ENCODE peak calls at places on chromosomes 7 and 10, in four cellular contexts. One of them, this sample, is unnamed.
A peak's percentile ranks its signal among the peaks of the same experiment; 100 is the strongest.

GRCh38 chr10:729213-729612 is 39.7 kb upstream of the DIP2C start:
- DNase-seq in HCT116: no peak
- DNase-seq in PC-9: no peak
- DNase-seq in IMR-90: no peak
- DNase-seq in this sample: no peak

GRCh38 chr10:79487296-79488194 is 24.8 kb upstream of the EIF5AL1 start:
- DNase-seq in HCT116: peak; percentile 81
- DNase-seq in PC-9: no peak
- DNase-seq in IMR-90: peak; percentile 66
- DNase-seq in this sample: peak; percentile 90

GRCh38 chr10:72315054-72315453 is 39.7 kb downstream of the DNAJB12 start:
- DNase-seq in HCT116: no peak
- DNase-seq in PC-9: no peak
- DNase-seq in IMR-90: no peak
- DNase-seq in this sample: no peak

GRCh38 chr10:36254191-36254590 is 612.1 kb upstream of the FZD8 start:
- DNase-seq in HCT116: no peak
- DNase-seq in PC-9: no peak
- DNase-seq in IMR-90: peak; percentile 16
- DNase-seq in this sample: peak; percentile 69

GRCh38 chr7:23333671-23334246 is 34.6 kb downstream of the MALSU1 start:
- DNase-seq in HCT116: no peak
- DNase-seq in PC-9: peak; percentile 69
- DNase-seq in IMR-90: peak; percentile 96
- DNase-seq in this sample: peak; percentile 88

GRCh38 chr7:133789951-133790350 is 337.2 kb upstream of the LRGUK start:
- DNase-seq in HCT116: no peak
- DNase-seq in PC-9: no peak
- DNase-seq in IMR-90: peak; percentile 74
- DNase-seq in this sample: no peak

GRCh38 chr10:124237282-124237975 is 144.0 kb upstream of the CHST15 start:
- DNase-seq in HCT116: no peak
- DNase-seq in PC-9: no peak
- DNase-seq in IMR-90: no peak
- DNase-seq in this sample: no peak

GRCh38 chr7:90532231-90532929 is 62.9 kb downstream of the PTTG1IP2 start:
- DNase-seq in HCT116: no peak
- DNase-seq in PC-9: no peak
- DNase-seq in IMR-90: no peak
- DNase-seq in this sample: no peak

GRCh38 chr7:55350281-55350680 is 14.9 kb upstream of the LANCL2 start:
- DNase-seq in HCT116: no peak
- DNase-seq in PC-9: no peak
- DNase-seq in IMR-90: no peak
- DNase-seq in this sample: no peak

GRCh38 chr7:25950488-25951413 is 201.2 kb upstream of the NFE2L3 start:
- DNase-seq in HCT116: peak; percentile 79
- DNase-seq in PC-9: peak; percentile 53
- DNase-seq in IMR-90: peak; percentile 4
- DNase-seq in this sample: peak; percentile 97

GRCh38 chr10:119025336-119025735 is 4.2 kb upstream of the NANOS1 start:
- DNase-seq in HCT116: no peak
- DNase-seq in PC-9: peak; percentile 85
- DNase-seq in IMR-90: peak; percentile 64
- DNase-seq in this sample: peak; percentile 75

GRCh38 chr7:16411391-16411790 is 9.9 kb downstream of the CRPPA start:
- DNase-seq in HCT116: no peak
- DNase-seq in PC-9: peak; percentile 56
- DNase-seq in IMR-90: peak; percentile 35
- DNase-seq in this sample: no peak

GRCh38 chr7:43700059-43700501 is 29.2 kb downstream of the COA1 start:
- DNase-seq in HCT116: peak; percentile 31
- DNase-seq in PC-9: peak; percentile 68
- DNase-seq in IMR-90: peak; percentile 82
- DNase-seq in this sample: peak; percentile 50

GRCh38 chr7:56097700-56098099 is 4.9 kb upstream of the PHKG1 start:
- DNase-seq in HCT116: no peak
- DNase-seq in PC-9: peak; percentile 70
- DNase-seq in IMR-90: peak; percentile 89
- DNase-seq in this sample: no peak

GRCh38 chr10:119686465-119687191 is 35.4 kb downstream of the BAG3 start:
- DNase-seq in HCT116: peak; percentile 75
- DNase-seq in PC-9: peak; percentile 88
- DNase-seq in IMR-90: peak; percentile 89
- DNase-seq in this sample: peak; percentile 87

GRCh38 chr7:68998136-68998535 is 600.1 kb upstream of the AUTS2 start:
- DNase-seq in HCT116: no peak
- DNase-seq in PC-9: no peak
- DNase-seq in IMR-90: no peak
- DNase-seq in this sample: no peak

GRCh38 chr7:157482517-157483120 is 145.8 kb downstream of the DNAJB6 start:
- DNase-seq in HCT116: no peak
- DNase-seq in PC-9: no peak
- DNase-seq in IMR-90: no peak
- DNase-seq in this sample: no peak

GRCh38 chr10:128763588-128763987 is 637.4 kb upstream of the MKI67 start:
- DNase-seq in HCT116: no peak
- DNase-seq in PC-9: no peak
- DNase-seq in IMR-90: no peak
- DNase-seq in this sample: no peak

GRCh38 chr10:89332092-89332633 is 4.4 kb downstream of the IFIT3 start:
- DNase-seq in HCT116: no peak
- DNase-seq in PC-9: no peak
- DNase-seq in IMR-90: peak; percentile 78
- DNase-seq in this sample: no peak

GRCh38 chr10:86899128-86899527 is 58.3 kb downstream of the MMRN2 start:
- DNase-seq in HCT116: no peak
- DNase-seq in PC-9: no peak
- DNase-seq in IMR-90: no peak
- DNase-seq in this sample: peak; percentile 48

GRCh38 chr10:118835682-118836326 is 81.0 kb upstream of the CACUL1 start:
- DNase-seq in HCT116: peak; percentile 92
- DNase-seq in PC-9: peak; percentile 90
- DNase-seq in IMR-90: no peak
- DNase-seq in this sample: no peak

GRCh38 chr7:28807396-28807994 is 150.6 kb downstream of the TRIL start:
- DNase-seq in HCT116: no peak
- DNase-seq in PC-9: no peak
- DNase-seq in IMR-90: no peak
- DNase-seq in this sample: no peak

GRCh38 chr7:134443396-134444070 is 15.4 kb downstream of the AKR1B1 start:
- DNase-seq in HCT116: no peak
- DNase-seq in PC-9: no peak
- DNase-seq in IMR-90: no peak
- DNase-seq in this sample: no peak

GRCh38 chr10:116891208-116891607 is 41.9 kb downstream of the ENO4 start:
- DNase-seq in HCT116: no peak
- DNase-seq in PC-9: no peak
- DNase-seq in IMR-90: peak; percentile 94
- DNase-seq in this sample: peak; percentile 88

GRCh38 chr7:30562498-30562897 is 32.2 kb upstream of the GARS1 start:
- DNase-seq in HCT116: no peak
- DNase-seq in PC-9: no peak
- DNase-seq in IMR-90: peak; percentile 73
- DNase-seq in this sample: peak; percentile 78

GRCh38 chr10:26981232-26981631 is 119.1 kb downstream of the ANKRD26 start:
- DNase-seq in HCT116: no peak
- DNase-seq in PC-9: no peak
- DNase-seq in IMR-90: no peak
- DNase-seq in this sample: no peak

GRCh38 chr10:11845113-11845512 is 22.0 kb downstream of the PROSER2 start:
- DNase-seq in HCT116: no peak
- DNase-seq in PC-9: no peak
- DNase-seq in IMR-90: no peak
- DNase-seq in this sample: no peak

GRCh38 chr7:1064581-1064980 is 20.2 kb downstream of the GPR146 start:
- DNase-seq in HCT116: no peak
- DNase-seq in PC-9: no peak
- DNase-seq in IMR-90: no peak
- DNase-seq in this sample: no peak
- H3K4me1 ChIP-seq in HCT116: peaks cover 2% of the 10 kb centered on the region
- H3K4me1 ChIP-seq in PC-9: no peaks in the 10 kb centered on the region
- H3K4me1 ChIP-seq in IMR-90: peaks cover 4% of the 10 kb centered on the region
- H3K4me1 ChIP-seq in this sample: peaks cover 11% of the 10 kb centered on the region

GRCh38 chr7:106890952-106891351 is 25.9 kb downstream of the PIK3CG start:
- DNase-seq in HCT116: no peak
- DNase-seq in PC-9: no peak
- DNase-seq in IMR-90: no peak
- DNase-seq in this sample: no peak

GRCh38 chr7:106888204-106888603 is 23.1 kb downstream of the PIK3CG start:
- DNase-seq in HCT116: no peak
- DNase-seq in PC-9: no peak
- DNase-seq in IMR-90: no peak
- DNase-seq in this sample: no peak

GRCh38 chr7:106895246-106895864 is 30.3 kb downstream of the PIK3CG start:
- DNase-seq in HCT116: no peak
- DNase-seq in PC-9: no peak
- DNase-seq in IMR-90: no peak
- DNase-seq in this sample: no peak

GRCh38 chr7:106893591-106893990 is 28.5 kb downstream of the PIK3CG start:
- DNase-seq in HCT116: no peak
- DNase-seq in PC-9: peak; percentile 79
- DNase-seq in IMR-90: peak; percentile 7
- DNase-seq in this sample: no peak

GRCh38 chr7:106891545-106892410 is 26.7 kb downstream of the PIK3CG start:
- DNase-seq in HCT116: no peak
- DNase-seq in PC-9: no peak
- DNase-seq in IMR-90: no peak
- DNase-seq in this sample: no peak
- TF ChIP-seq CTCF in HCT116: peak; percentile 14
- TF ChIP-seq CTCF in PC-9: no peak
- TF ChIP-seq CTCF in IMR-90: no peak
- TF ChIP-seq CTCF in this sample: peak; percentile 22

GRCh38 chr7:100484636-100485114 is 948 bp downstream of the NYAP1 start:
- DNase-seq in HCT116: no peak
- DNase-seq in PC-9: no peak
- DNase-seq in IMR-90: no peak
- DNase-seq in this sample: no peak
- H3K4me3 ChIP-seq in HCT116: peak overlapping the region; percentile 67
- H3K4me3 ChIP-seq in PC-9: no peak overlapping the region
- H3K4me3 ChIP-seq in IMR-90: no peak overlapping the region
- H3K4me3 ChIP-seq in this sample: peak overlapping the region; percentile 65

DNA sequence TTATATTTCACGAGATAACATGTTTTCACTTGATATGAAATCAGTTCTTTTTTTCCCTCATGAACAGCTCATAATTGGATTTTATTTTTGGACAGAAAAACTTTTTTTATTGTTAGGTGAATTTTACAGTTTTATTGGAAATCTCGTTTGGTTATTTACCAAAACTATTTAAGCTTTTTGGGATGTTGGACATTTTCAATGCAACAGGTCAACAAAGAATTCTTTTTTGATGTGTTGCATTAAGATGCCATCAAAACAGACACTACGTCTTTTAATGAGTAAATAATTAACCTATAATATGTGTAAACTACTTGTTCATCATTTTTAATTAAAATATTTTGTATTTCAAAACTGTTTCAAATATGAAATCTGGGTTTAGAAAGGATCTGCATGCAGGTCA is 5.3 kb downstream of the KMT2E start:
- DNase-seq in HCT116: no peak
- DNase-seq in PC-9: no peak
- DNase-seq in IMR-90: no peak
- DNase-seq in this sample: no peak
- H3K4me1 ChIP-seq in HCT116: peaks cover 5% of the 10 kb centered on the region
- H3K4me1 ChIP-seq in PC-9: peaks cover 45% of the 10 kb centered on the region
- H3K4me1 ChIP-seq in IMR-90: peaks cover 8% of the 10 kb centered on the region
- H3K4me1 ChIP-seq in this sample: peaks cover 22% of the 10 kb centered on the region

GRCh38 chr10:73780301-73780700 is 1.5 kb upstream of the CHCHD1 start:
- DNase-seq in HCT116: no peak
- DNase-seq in PC-9: no peak
- DNase-seq in IMR-90: no peak
- DNase-seq in this sample: no peak

GRCh38 chr10:73780966-73781365 is 882 bp upstream of the CHCHD1 start:
- DNase-seq in HCT116: no peak
- DNase-seq in PC-9: no peak
- DNase-seq in IMR-90: peak; percentile 7
- DNase-seq in this sample: no peak

GRCh38 chr10:73781548-73781878 is 335 bp upstream of the CHCHD1 start:
- DNase-seq in HCT116: no peak
- DNase-seq in PC-9: no peak
- DNase-seq in IMR-90: no peak
- DNase-seq in this sample: no peak

GRCh38 chr10:73782749-73783085 is 869 bp downstream of the CHCHD1 start:
- DNase-seq in HCT116: no peak
- DNase-seq in PC-9: no peak
- DNase-seq in IMR-90: no peak
- DNase-seq in this sample: no peak

GRCh38 chr10:73781879-73782748 is at the start of gene CHCHD1:
- DNase-seq in HCT116: peak; percentile 76
- DNase-seq in PC-9: peak; percentile 84
- DNase-seq in IMR-90: peak; percentile 85
- DNase-seq in this sample: peak; percentile 92
- TF ChIP-seq CTCF in HCT116: no peak
- TF ChIP-seq CTCF in PC-9: no peak
- TF ChIP-seq CTCF in IMR-90: no peak
- TF ChIP-seq CTCF in this sample: no peak

GRCh38 chr10:44197646-44198045 is 187.3 kb downstream of the CXCL12 start:
- DNase-seq in HCT116: no peak
- DNase-seq in PC-9: no peak
- DNase-seq in IMR-90: no peak
- DNase-seq in this sample: no peak

GRCh38 chr10:44199267-44199666 is 185.6 kb downstream of the CXCL12 start:
- DNase-seq in HCT116: no peak
- DNase-seq in PC-9: no peak
- DNase-seq in IMR-90: no peak
- DNase-seq in this sample: no peak

GRCh38 chr10:44198780-44199097 is 186.2 kb downstream of the CXCL12 start:
- DNase-seq in HCT116: no peak
- DNase-seq in PC-9: no peak
- DNase-seq in IMR-90: no peak
- DNase-seq in this sample: no peak

GRCh38 chr10:44199991-44200655 is 184.8 kb downstream of the CXCL12 start:
- DNase-seq in HCT116: no peak
- DNase-seq in PC-9: no peak
- DNase-seq in IMR-90: no peak
- DNase-seq in this sample: no peak

DNA sequence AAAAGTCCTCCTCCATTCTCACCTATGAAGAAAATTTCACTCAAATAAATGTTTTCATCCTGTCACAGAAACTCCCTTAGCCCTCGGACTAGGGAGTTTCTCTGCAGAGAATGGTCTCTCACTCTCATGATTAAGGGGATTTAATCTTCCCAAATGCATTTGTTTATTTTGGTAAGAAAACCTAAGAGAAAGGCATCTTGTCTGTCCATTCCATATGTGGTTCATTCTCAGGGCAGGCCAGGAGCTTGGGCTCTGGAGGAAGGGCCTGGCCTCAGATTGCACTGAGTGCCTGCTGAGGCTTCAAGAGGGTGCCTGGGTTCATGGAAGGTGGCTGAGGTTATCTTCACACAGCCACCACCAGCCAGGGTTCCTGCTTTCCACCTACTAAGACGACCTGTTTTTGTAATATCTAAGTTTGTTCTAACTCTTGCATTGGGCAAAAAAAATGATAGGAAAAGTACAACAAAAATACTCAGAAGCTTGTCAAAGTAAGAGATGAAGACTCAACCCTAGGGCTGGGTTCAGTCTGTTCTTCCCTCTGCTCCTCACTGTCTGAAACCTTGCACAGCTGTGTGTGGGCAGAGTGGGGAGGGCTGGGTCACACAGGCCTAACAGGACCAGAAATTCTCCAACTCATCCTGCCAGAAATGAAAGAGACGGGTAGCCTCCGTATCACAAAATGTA is 186.7 kb downstream of the CXCL12 start:
- DNase-seq in HCT116: no peak
- DNase-seq in PC-9: no peak
- DNase-seq in IMR-90: peak; percentile 73
- DNase-seq in this sample: no peak
- H3K4me3 ChIP-seq in HCT116: no peak overlapping the region
- H3K4me3 ChIP-seq in PC-9: no peak overlapping the region
- H3K4me3 ChIP-seq in IMR-90: no peak overlapping the region
- H3K4me3 ChIP-seq in this sample: no peak overlapping the region

This sample was measured in cardiac muscle cell.